ENCODE peak calls at places on chromosomes 11 and 22, in four cellular contexts. H is CD8-positive, alpha-beta T cell; A is astrocyte; S is tibial artery. D is an unnamed sample.

GRCh38 chr11:445765-446588 is 4.1 kb upstream of the PTDSS2 start:
- DNase-seq in S (no peak), A (no peak), H (no peak), D (peak)

GRCh38 chr11:112159098-112159761 is 4.7 kb downstream of the IL18 start:
- DNase-seq in A (no peak), S (no peak), H (no peak), D (no peak)

GRCh38 chr11:325796-326591 is 5.3 kb upstream of the IFITM3 start:
- DNase-seq in H (no peak), S (no peak), A (no peak), D (no peak)

GRCh38 chr22:37428649-37429586 is 1.6 kb upstream of the ELFN2 start:
- DNase-seq in A (peak), S (no peak), H (peak), D (peak)

GRCh38 chr11:63518548-63518947 is 12.7 kb downstream of the LGALS12 start:
- DNase-seq in H (no peak), A (peak), S (no peak), D (no peak)

GRCh38 chr11:107592256-107592655 is 1.3 kb downstream of the ELMOD1 start:
- DNase-seq in H (no peak), S (no peak), A (no peak), D (no peak)

GRCh38 chr22:35102663-35103062 is 36.7 kb downstream of the ISX start:
- DNase-seq in H (no peak), S (no peak), A (no peak), D (no peak)

GRCh38 chr11:13487661-13488030 is 8.2 kb downstream of the PTH start:
- DNase-seq in H (no peak), A (no peak), S (no peak), D (no peak)

GRCh38 chr11:40292636-40293585 is 1166.5 kb downstream of the LRRC4C start:
- DNase-seq in S (no peak), A (no peak), H (no peak), D (peak)

GRCh38 chr11:110463153-110463552 is 33.4 kb downstream of the FDX1 start:
- DNase-seq in S (peak), H (no peak), A (peak), D (peak)

GRCh38 chr22:23826510-23827350 is 12.1 kb downstream of the DERL3 start:
- DNase-seq in S (no peak), H (no peak), A (no peak), D (no peak)

GRCh38 chr11:8079111-8079675 is 1.8 kb upstream of the TUB start:
- DNase-seq in S (no peak), A (no peak), H (no peak), D (no peak)

GRCh38 chr11:20097319-20098221 is 62.7 kb downstream of the DBX1 start:
- DNase-seq in S (peak), A (peak), H (no peak), D (peak)

GRCh38 chr11:69013009-69013951 is at the start of gene MRGPRF:
- DNase-seq in A (peak), H (no peak), S (peak), D (peak)

GRCh38 chr11:122115520-122116343 is at the start of gene BLID:
- DNase-seq in A (no peak), S (peak), H (no peak), D (peak)

GRCh38 chr11:100624346-100624745 is 62.7 kb upstream of the ARHGAP42 start:
- DNase-seq in S (no peak), A (peak), H (no peak), D (no peak)

GRCh38 chr11:106497321-106497720 is 419.9 kb downstream of the AASDHPPT start:
- DNase-seq in S (no peak), A (no peak), H (no peak), D (no peak)

GRCh38 chr11:77082838-77083552 is 16.2 kb downstream of the CAPN5 start:
- DNase-seq in S (peak), A (no peak), H (no peak), D (peak)

GRCh38 chr22:44085743-44086741 is 61.9 kb downstream of the PARVB start:
- DNase-seq in H (no peak), A (peak), S (peak), D (peak)

GRCh38 chr11:35174666-35175065 is 35.7 kb downstream of the CD44 start:
- DNase-seq in S (no peak), A (peak), H (no peak), D (no peak)

GRCh38 chr11:99585606-99586005 is 564.9 kb downstream of the CNTN5 start:
- DNase-seq in H (no peak), A (no peak), S (no peak), D (no peak)

GRCh38 chr11:83140691-83141455 is 16.1 kb upstream of the PCF11 start:
- DNase-seq in H (no peak), A (no peak), S (no peak), D (no peak)

GRCh38 chr11:83454674-83455073 is 168.5 kb upstream of the CCDC90B start:
- DNase-seq in A (no peak), S (no peak), H (no peak), D (no peak)

GRCh38 chr11:60924110-60924905 is at the start of gene TMEM132A:
- DNase-seq in A (peak), H (no peak), S (no peak), D (peak)

GRCh38 chr11:133492895-133493294 is 39.4 kb downstream of the OPCML start:
- DNase-seq in S (no peak), A (no peak), H (no peak), D (no peak)

GRCh38 chr22:26547426-26547825 is 35.2 kb upstream of the TFIP11 start:
- DNase-seq in A (no peak), S (no peak), H (no peak), D (no peak)

GRCh38 chr11:14819596-14819995 is 72.4 kb downstream of the CYP2R1 start:
- DNase-seq in S (no peak), H (no peak), A (no peak), D (no peak)

GRCh38 chr11:74791333-74792100 is 42.9 kb downstream of the RNF169 start:
- DNase-seq in S (no peak), H (no peak), A (no peak), D (no peak)

GRCh38 chr11:2178906-2179494 is 7.4 kb upstream of the TH start:
- DNase-seq in A (peak), H (no peak), S (no peak), D (no peak)

GRCh38 chr22:46074771-46075551 is 75.4 kb upstream of the PPARA start:
- DNase-seq in A (no peak), S (peak), H (no peak), D (peak)

GRCh38 chr11:122748968-122749687 is 89.2 kb upstream of the CRTAM start:
- DNase-seq in A (peak), H (no peak), S (peak), D (no peak)

GRCh38 chr11:60625262-60625661 is 74.2 kb upstream of the MS4A8 start:
- DNase-seq in H (no peak), A (no peak), S (no peak), D (peak)

GRCh38 chr11:72684236-72684912 is 10.2 kb upstream of the PDE2A start:
- DNase-seq in H (no peak), S (peak), A (peak), D (peak)

GRCh38 chr11:38718049-38718448 is 2120.0 kb upstream of the RAG2 start:
- DNase-seq in S (no peak), A (peak), H (no peak), D (no peak)

GRCh38 chr22:37607912-37608476 is 640 bp upstream of the GGA1 start:
- DNase-seq in A (no peak), H (no peak), S (no peak), D (no peak)

GRCh38 chr11:77284476-77285468 is 16.7 kb downstream of the GDPD4 start:
- DNase-seq in A (no peak), S (no peak), H (no peak), D (no peak)

DNA sequence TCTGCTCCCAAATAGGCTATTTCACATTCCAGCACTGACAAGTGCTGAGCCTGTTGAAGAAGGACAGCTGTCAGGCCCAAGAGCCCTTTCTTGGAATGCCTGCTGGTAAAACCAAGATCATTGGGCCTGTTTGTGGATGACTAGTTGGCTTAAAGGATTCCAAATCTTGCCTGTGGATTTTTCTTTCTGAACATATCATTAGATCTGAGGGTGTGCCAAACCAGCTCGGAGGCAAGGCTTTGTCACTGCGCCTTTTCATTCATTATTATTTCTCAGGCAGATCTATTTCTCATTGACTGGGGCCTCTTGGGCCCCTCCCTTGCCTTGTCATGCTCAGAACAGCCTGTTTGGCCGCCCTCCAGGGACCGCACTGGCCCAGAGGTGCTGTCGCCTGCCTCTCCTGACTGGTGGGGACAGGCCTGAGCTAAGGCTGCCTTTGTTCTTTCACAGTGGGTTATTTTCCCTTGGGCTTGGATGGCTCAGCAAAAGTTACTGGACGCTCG is 222.7 kb upstream of the SESN3 start:
- DNase-seq in A (peak), S (no peak), H (no peak), D (peak)
- H3K27ac ChIP-seq in A (no peak), S (peak), H (no peak), D (no peak)

DNA sequence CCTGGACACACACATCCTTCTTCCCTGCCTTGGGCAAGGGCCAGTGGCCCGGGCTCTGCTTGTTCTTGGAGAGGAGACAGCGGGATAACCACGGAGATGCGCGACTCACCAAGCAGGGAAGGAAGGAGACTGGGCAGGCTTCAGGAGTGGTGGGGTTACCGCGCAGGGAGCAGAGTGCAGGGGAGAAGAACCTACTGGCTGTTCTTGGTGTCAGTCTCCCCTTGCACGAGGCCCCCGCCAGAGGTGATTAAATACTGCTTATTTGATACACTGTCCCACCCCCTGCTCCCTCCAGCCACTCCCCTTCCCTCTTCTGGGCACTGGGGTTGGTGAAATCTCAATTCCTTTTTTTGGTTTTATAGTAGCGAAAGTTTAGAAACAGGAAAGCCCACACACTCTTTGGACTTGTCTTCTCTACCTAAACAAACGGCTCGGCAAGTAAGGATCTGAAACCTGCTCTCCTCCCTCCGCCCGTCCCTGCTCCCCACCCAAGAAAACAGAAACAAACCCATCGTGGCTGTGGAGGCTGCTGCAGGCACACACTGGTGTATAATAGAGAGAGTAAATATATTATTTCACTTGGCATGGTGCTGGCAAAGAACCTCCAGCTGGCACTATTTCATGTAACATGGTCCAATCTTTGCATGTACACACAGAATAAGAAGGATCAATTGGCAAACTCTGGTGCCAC is 10.8 kb downstream of the LARGE2 start:
- DNase-seq in S (no peak), A (peak), H (no peak), D (no peak)
- H3K4me3 ChIP-seq in S (no peak), A (no peak), H (no peak), D (no peak)

GRCh38 chr11:31834237-31834636 is 23.1 kb upstream of the PAX6 start:
- DNase-seq in A (no peak), S (no peak), H (no peak), D (no peak)
- TF ChIP-seq CTCF in A (no peak), S (no peak), H (no peak), D (no peak)

DNA sequence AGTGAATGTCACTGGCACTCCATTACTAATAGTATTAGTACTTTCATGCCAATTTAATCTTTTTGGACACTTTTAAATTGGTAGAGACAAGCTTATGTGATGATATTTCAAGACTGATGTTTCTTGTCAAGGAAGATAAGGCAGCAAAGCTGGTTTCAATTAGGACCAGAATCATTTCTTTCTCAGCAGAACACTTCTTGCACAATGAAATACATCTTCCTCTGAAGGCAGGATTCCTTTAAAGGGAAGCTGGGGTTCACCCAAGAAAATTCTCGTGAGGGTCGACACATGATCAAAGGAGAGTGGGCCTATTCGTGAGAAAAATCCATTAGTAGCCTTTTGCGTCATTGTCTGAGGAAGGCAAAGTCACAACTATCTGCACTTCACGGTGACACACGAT is 17.6 kb downstream of the TTC12 start:
- DNase-seq in S (no peak), A (no peak), H (no peak), D (no peak)
- H3K27ac ChIP-seq in S (no peak), A (no peak), H (no peak), D (no peak)

DNA sequence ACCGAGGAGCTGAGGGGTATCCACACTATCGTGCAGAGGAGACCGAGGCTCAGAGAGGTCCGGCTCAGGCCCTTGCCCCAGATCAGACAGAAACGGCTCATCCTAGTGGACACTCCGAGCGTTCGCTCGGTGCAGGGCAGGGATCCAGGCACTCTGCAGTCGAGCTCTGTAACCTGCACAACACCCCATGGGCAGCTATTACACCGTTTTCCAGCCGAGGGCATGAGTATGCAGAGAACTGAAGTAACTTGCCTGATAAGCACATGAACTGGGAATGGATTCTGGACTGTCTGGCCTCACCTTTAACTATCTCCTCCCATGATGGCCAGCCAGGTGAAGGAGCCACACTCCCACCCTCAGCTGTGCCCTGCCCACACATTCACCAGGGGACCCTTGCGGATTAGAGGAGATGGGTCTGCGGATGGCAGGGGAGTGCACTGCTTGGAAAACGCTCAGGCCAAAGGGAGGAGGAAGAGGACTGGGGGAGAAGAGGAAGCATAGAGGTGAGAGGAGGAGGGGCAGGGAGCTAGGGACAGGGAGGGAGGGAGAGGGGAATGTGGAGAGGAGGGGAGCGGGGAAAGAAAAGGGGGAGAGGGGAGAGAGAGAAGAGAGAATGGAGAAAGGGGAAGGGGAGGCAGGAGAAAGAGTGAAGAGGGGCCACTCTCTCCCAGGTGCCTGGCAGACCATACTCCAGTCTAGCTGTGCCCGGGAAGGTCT is 33.0 kb upstream of the TCF20 start:
- DNase-seq in H (no peak), A (no peak), S (no peak), D (no peak)
- H3K4me3 ChIP-seq in H (no peak), A (no peak), S (no peak), D (no peak)

GRCh38 chr22:48520888-48521600 is 1306.6 kb downstream of the BRD1 start:
- DNase-seq in H (no peak), A (peak), S (no peak), D (no peak)
- TF ChIP-seq CTCF in H (no peak), A (peak), S (no peak), D (no peak)